ENCODE peak calls at places on chromosomes 16 and 17, in ten cellular contexts. X is RPMI7951, L is H54, Q is mucosa of gallbladder, N is HS-27A, U is AML-193, K is head of caudate nucleus, F is NCI-H1105, T is fibroblast of gingiva, V is cerebellar nuclear complex. Y is an unnamed sample.
A peak's percentile ranks its signal among the peaks of the same experiment; 100 is the strongest.

GRCh38 chr17:74325743-74326379 is at the start of gene KIF19:
- DNase-seq in X (no peak), L (no peak), Q (no peak), N (no peak), U (no peak), K (peak; percentile 80), F (no peak), T (no peak), V (no peak), Y (no peak)

GRCh38 chr17:72250206-72250605 is 129.4 kb downstream of the SOX9 start:
- DNase-seq in X (no peak), L (no peak), Q (no peak), N (no peak), U (no peak), K (no peak), F (no peak), T (no peak), V (no peak), Y (no peak)

GRCh38 chr17:80455328-80455710 is 21.1 kb downstream of the NPTX1 start:
- DNase-seq in X (peak; percentile 61), L (peak; percentile 76), Q (peak; percentile 21), N (no peak), U (peak; percentile 64), K (no peak), F (no peak), T (peak; percentile 42), V (no peak), Y (no peak)

GRCh38 chr17:76585649-76586593 is at the start of gene ST6GALNAC2:
- DNase-seq in X (peak; percentile 73), L (peak; percentile 76), Q (peak; percentile 30), N (no peak), U (no peak), K (peak; percentile 53), F (peak; percentile 25), T (peak; percentile 29), V (no peak), Y (no peak)

GRCh38 chr16:22147853-22148252 is 14.5 kb upstream of the SDR42E2 start:
- DNase-seq in X (no peak), L (no peak), Q (no peak), N (no peak), U (no peak), K (no peak), F (no peak), T (no peak), V (no peak), Y (no peak)

GRCh38 chr17:82301916-82302497 is 15.4 kb downstream of the CD7 start:
- DNase-seq in X (no peak), L (no peak), Q (no peak), N (no peak), U (no peak), K (no peak), F (no peak), T (no peak), V (no peak), Y (no peak)

GRCh38 chr16:3485821-3486505 is 9.3 kb downstream of the C16orf90 start:
- DNase-seq in X (no peak), L (no peak), Q (no peak), N (no peak), U (no peak), K (no peak), F (no peak), T (no peak), V (no peak), Y (no peak)

GRCh38 chr16:51151435-51151950 is 423 bp upstream of the SALL1 start:
- DNase-seq in X (peak; percentile 82), L (peak; percentile 45), Q (no peak), N (no peak), U (no peak), K (peak; percentile 88), F (peak; percentile 54), T (peak; percentile 79), V (no peak), Y (no peak)

GRCh38 chr16:63467513-63467912 is 1431.3 kb upstream of the CDH8 start:
- DNase-seq in X (no peak), L (no peak), Q (no peak), N (no peak), U (no peak), K (no peak), F (no peak), T (no peak), V (no peak), Y (no peak)

GRCh38 chr17:20008242-20009051 is 712 bp upstream of the SPECC1 start:
- DNase-seq in X (peak; percentile 13), L (peak; percentile 62), Q (peak; percentile 21), N (no peak), U (no peak), K (peak; percentile 51), F (peak; percentile 38), T (no peak), V (no peak), Y (no peak)

GRCh38 chr17:53032861-53033271 is 789.9 kb upstream of the KIF2B start:
- DNase-seq in X (peak; percentile 29), L (no peak), Q (peak; percentile 32), N (no peak), U (peak; percentile 31), K (no peak), F (peak; percentile 82), T (no peak), V (no peak), Y (no peak)

GRCh38 chr16:14070877-14071575 is at the start of gene MRTFB:
- DNase-seq in X (peak; percentile 63), L (peak; percentile 64), Q (peak; percentile 73), N (no peak), U (peak; percentile 32), K (peak; percentile 67), F (peak; percentile 75), T (peak; percentile 50), V (peak; percentile 62), Y (no peak)

GRCh38 chr16:11183035-11183812 is 72.8 kb downstream of the SOCS1 start:
- DNase-seq in X (no peak), L (no peak), Q (no peak), N (no peak), U (no peak), K (no peak), F (no peak), T (no peak), V (no peak), Y (no peak)

GRCh38 chr17:33712120-33712519 is 419.0 kb upstream of the ASIC2 start:
- DNase-seq in X (no peak), L (no peak), Q (no peak), N (no peak), U (no peak), K (no peak), F (no peak), T (no peak), V (no peak), Y (no peak)

GRCh38 chr16:67558859-67559258 is 3.5 kb upstream of the CTCF start:
- DNase-seq in X (no peak), L (no peak), Q (no peak), N (no peak), U (no peak), K (no peak), F (no peak), T (no peak), V (no peak), Y (no peak)

GRCh38 chr16:72935896-72936295 is 112.0 kb downstream of the ZFHX3 start:
- DNase-seq in X (no peak), L (no peak), Q (no peak), N (no peak), U (no peak), K (no peak), F (no peak), T (no peak), V (no peak), Y (no peak)

GRCh38 chr17:40355123-40355803 is 9.3 kb downstream of the GJD3 start:
- DNase-seq in X (no peak), L (peak; percentile 86), Q (peak; percentile 69), N (no peak), U (peak; percentile 28), K (peak; percentile 54), F (peak; percentile 31), T (peak; percentile 39), V (peak; percentile 15), Y (peak; percentile 10)

GRCh38 chr16:77807-78443 is at the start of gene MPG:
- DNase-seq in X (peak; percentile 76), L (peak; percentile 92), Q (peak; percentile 83), N (no peak), U (peak; percentile 59), K (peak; percentile 86), F (peak; percentile 43), T (peak; percentile 80), V (no peak), Y (peak; percentile 57)

GRCh38 chr16:59090501-59090900 is 356.4 kb upstream of the GOT2 start:
- DNase-seq in X (no peak), L (no peak), Q (no peak), N (no peak), U (no peak), K (no peak), F (no peak), T (no peak), V (no peak), Y (no peak)